ENCODE peak calls at places on chromosomes 1 and 21, in eight cellular contexts. T, E, Z, U, B, P, C and N are unnamed samples.

GRCh38 chr1:77678628-77679610 is 3.5 kb downstream of the ZZZ3 start:
- DNase-seq in T (no peak), E (no peak), Z (no peak), U (no peak), B (no peak), P (no peak), C (no peak), N (no peak)

GRCh38 chr1:9842781-9843575 is 19.2 kb upstream of the CLSTN1 start:
- DNase-seq in T (no peak), E (no peak), Z (no peak), U (no peak), B (no peak), P (no peak), C (no peak), N (peak)

GRCh38 chr1:206012086-206012859 is 9.1 kb upstream of the RAB7B start:
- DNase-seq in T (no peak), E (peak), Z (no peak), U (peak), B (no peak), P (no peak), C (peak), N (no peak)

GRCh38 chr1:228963795-228964177 is 228.5 kb downstream of the RHOU start:
- DNase-seq in T (peak), E (no peak), Z (no peak), U (no peak), B (no peak), P (no peak), C (no peak), N (no peak)

GRCh38 chr1:179867493-179868330 is 9.9 kb downstream of the TOR1AIP2 start:
- DNase-seq in T (peak), E (no peak), Z (peak), U (peak), B (peak), P (peak), C (peak), N (peak)

GRCh38 chr1:248697907-248698306 is 4.7 kb downstream of the OR14I1 start:
- DNase-seq in T (no peak), E (no peak), Z (no peak), U (no peak), B (no peak), P (no peak), C (no peak), N (no peak)

GRCh38 chr1:182841368-182841988 is 2.3 kb downstream of the DHX9 start:
- DNase-seq in T (peak), E (no peak), Z (peak), U (no peak), B (peak), P (no peak), C (peak), N (peak)

GRCh38 chr21:32702702-32703101 is 25.1 kb downstream of the SYNJ1 start:
- DNase-seq in T (peak), E (no peak), Z (no peak), U (no peak), B (peak), P (no peak), C (peak), N (peak)

GRCh38 chr1:59332983-59333382 is 36.1 kb downstream of the FGGY start:
- DNase-seq in T (peak), E (no peak), Z (no peak), U (no peak), B (peak), P (no peak), C (peak), N (peak)

GRCh38 chr1:37478890-37479254 is 4.5 kb downstream of the ZC3H12A start:
- DNase-seq in T (no peak), E (no peak), Z (no peak), U (peak), B (peak), P (no peak), C (peak), N (peak)

GRCh38 chr1:1021010-1021845 is 1.3 kb downstream of the AGRN start:
- DNase-seq in T (peak), E (peak), Z (peak), U (peak), B (peak), P (no peak), C (no peak), N (peak)

GRCh38 chr1:59146651-59147358 is 150.1 kb upstream of the FGGY start:
- DNase-seq in T (peak), E (peak), Z (peak), U (peak), B (peak), P (peak), C (peak), N (peak)

GRCh38 chr1:7576946-7577657 is 194.0 kb upstream of the VAMP3 start:
- DNase-seq in T (peak), E (peak), Z (peak), U (no peak), B (peak), P (no peak), C (no peak), N (peak)

GRCh38 chr1:234969630-234970370 is 158.8 kb downstream of the TOMM20 start:
- DNase-seq in T (peak), E (peak), Z (peak), U (peak), B (peak), P (no peak), C (no peak), N (peak)

GRCh38 chr1:198939286-198939685 is 300.4 kb downstream of the PTPRC start:
- DNase-seq in T (no peak), E (no peak), Z (no peak), U (no peak), B (no peak), P (no peak), C (no peak), N (no peak)

GRCh38 chr1:86515597-86515996 is 31.3 kb upstream of the CLCA4 start:
- DNase-seq in T (peak), E (no peak), Z (peak), U (no peak), B (peak), P (no peak), C (peak), N (peak)

GRCh38 chr1:53316742-53317650 is 10.9 kb downstream of the LRP8 start:
- DNase-seq in T (no peak), E (peak), Z (no peak), U (no peak), B (no peak), P (no peak), C (no peak), N (no peak)

GRCh38 chr1:37306461-37306860 is 167.9 kb upstream of the ZC3H12A start:
- DNase-seq in T (no peak), E (no peak), Z (no peak), U (no peak), B (no peak), P (no peak), C (no peak), N (peak)

GRCh38 chr1:197838836-197839235 is 63.6 kb upstream of the DENND1B start:
- DNase-seq in T (peak), E (no peak), Z (peak), U (no peak), B (peak), P (no peak), C (peak), N (peak)

DNA sequence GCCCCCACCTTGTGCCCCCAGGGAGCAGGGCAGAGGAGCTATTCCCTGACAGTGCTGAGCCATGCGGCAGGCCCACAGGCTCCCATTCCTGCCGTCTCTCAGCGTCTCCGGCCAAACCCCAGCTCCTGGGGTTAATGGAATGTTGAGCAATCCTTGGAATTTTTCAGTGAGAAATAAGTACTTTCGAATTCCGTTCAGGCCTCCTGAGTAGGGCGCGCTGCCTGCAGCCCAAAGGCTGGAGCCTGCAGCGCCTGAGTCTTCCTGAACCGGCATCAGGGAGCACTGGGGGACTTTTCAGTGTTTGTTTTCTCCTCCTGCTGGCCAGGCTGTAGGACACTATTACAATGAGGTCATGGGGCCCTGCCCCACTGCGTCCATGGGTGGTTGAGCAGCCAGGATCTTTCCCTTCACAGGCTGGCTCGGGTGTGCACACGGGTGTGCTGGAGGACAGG is 33.3 kb upstream of the CSF1 start:
- DNase-seq in T (peak), E (peak), Z (peak), U (peak), B (peak), P (peak), C (no peak), N (peak)
- H3K4me3 ChIP-seq in T (peak), E (no peak), Z (peak), U (no peak), B (no peak), P (peak), C (no peak), N (no peak)

GRCh38 chr1:25802915-25803314 is 2.9 kb downstream of the SELENON start:
- DNase-seq in T (no peak), E (peak), Z (no peak), U (no peak), B (no peak), P (no peak), C (no peak), N (no peak)

GRCh38 chr1:25805863-25806225 is 5.9 kb downstream of the SELENON start:
- DNase-seq in T (peak), E (no peak), Z (peak), U (no peak), B (peak), P (no peak), C (no peak), N (peak)

GRCh38 chr1:25804964-25805862 is 5.2 kb downstream of the SELENON start:
- DNase-seq in T (peak), E (no peak), Z (no peak), U (no peak), B (no peak), P (no peak), C (no peak), N (no peak)

GRCh38 chr1:25804244-25804963 is 4.4 kb downstream of the SELENON start:
- DNase-seq in T (peak), E (no peak), Z (no peak), U (no peak), B (no peak), P (no peak), C (no peak), N (peak)

DNA sequence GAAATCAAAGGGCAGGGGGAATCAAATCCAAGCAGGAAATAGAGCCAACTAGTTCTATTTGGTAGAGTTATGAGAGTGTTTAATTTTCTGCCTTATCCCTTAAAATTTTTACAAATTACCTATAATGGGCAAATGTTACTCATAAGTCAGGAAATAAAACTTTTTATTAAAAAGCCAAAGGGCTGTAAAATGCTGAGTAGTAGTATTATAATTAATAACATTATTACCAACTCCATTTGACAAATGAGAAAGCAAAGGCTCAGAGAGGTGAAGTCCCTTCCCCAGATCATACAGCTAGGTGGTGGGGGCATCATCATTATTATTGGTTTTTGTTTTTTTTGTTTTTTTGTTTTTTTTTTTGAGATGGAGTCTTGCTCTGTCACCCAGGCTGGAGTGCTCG is 3.4 kb downstream of the SELENON start:
- DNase-seq in T (no peak), E (no peak), Z (no peak), U (no peak), B (no peak), P (no peak), C (no peak), N (no peak)
- H3K4me3 ChIP-seq in T (no peak), E (no peak), Z (no peak), U (no peak), B (no peak), P (no peak), C (no peak), N (no peak)

GRCh38 chr1:18611311-18611710 is 19.3 kb upstream of the PAX7 start:
- DNase-seq in T (no peak), E (no peak), Z (no peak), U (no peak), B (no peak), P (no peak), C (no peak), N (no peak)

GRCh38 chr1:18608534-18608933 is 22.1 kb upstream of the PAX7 start:
- DNase-seq in T (no peak), E (no peak), Z (no peak), U (no peak), B (no peak), P (no peak), C (no peak), N (no peak)

GRCh38 chr1:18606443-18607288 is 24.0 kb upstream of the PAX7 start:
- DNase-seq in T (no peak), E (no peak), Z (no peak), U (no peak), B (no peak), P (no peak), C (no peak), N (no peak)

GRCh38 chr1:18603212-18603852 is 27.3 kb upstream of the PAX7 start:
- DNase-seq in T (no peak), E (no peak), Z (no peak), U (no peak), B (no peak), P (no peak), C (no peak), N (no peak)

GRCh38 chr1:18607289-18607760 is 23.3 kb upstream of the PAX7 start:
- DNase-seq in T (no peak), E (no peak), Z (no peak), U (no peak), B (no peak), P (no peak), C (no peak), N (no peak)
- H3K4me3 ChIP-seq in T (no peak), E (no peak), Z (no peak), U (no peak), B (no peak), P (no peak), C (no peak), N (no peak)

DNA sequence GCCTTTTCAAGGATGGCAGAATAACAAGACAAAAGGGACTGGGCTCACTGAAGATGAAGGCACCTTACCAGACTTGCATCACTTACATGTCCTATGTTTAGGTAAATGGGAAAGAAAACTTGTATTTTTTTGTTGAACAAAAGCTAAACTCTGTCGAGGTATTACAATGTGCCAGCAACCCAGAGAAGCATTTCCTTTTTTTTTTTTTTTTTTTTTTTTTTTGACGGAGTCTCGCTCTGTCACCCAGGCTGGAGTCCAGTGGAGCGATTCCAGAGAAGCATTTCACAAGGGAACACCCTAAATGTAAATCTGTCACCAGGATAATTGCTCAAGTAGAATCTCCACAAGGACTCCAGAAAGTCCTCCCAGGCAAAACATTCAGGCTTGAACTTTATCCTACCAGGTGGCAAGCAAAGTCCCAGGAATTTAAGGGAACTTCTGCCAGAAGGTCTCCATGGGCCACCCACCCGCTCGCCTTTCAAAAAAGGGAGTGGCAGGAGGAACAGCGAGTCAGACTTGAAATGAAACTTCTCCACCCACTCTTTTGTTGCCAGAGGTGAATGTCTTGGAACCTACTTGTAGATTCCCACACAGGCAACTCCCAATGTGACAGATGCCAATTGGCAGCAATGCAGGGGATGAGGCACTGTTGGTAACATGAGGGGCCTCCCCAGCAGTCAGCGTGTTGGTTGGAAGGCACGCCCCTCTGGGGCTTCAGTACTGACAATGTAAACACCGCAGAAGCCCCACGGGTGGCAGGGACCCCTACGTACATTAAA is 125.0 kb downstream of the TIAM1 start:
- DNase-seq in T (peak), E (no peak), Z (peak), U (peak), B (peak), P (peak), C (no peak), N (peak)
- H3K4me3 ChIP-seq in T (peak), E (no peak), Z (peak), U (no peak), B (no peak), P (no peak), C (no peak), N (no peak)

DNA sequence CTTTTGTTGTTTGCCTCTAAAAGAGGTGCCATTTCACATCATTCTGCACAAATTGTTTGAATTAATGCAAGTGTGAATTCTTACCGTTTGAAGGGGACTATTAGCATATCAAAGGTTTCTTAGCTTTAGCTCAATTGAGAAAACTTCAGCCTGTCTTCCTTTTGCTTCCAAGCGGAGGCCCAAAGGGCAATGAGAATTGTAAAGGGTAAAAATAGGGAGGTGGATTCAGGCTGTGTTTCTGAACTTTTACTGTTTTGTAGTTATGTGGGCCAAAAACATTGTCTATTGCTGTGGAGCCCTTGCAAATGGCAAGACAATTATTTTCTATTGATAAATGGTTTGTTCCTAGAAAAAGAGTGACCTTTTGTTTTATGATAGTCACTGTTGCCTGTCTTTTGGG is 3.6 kb downstream of the ADGRL2 start:
- DNase-seq in T (peak), E (no peak), Z (no peak), U (no peak), B (no peak), P (peak), C (no peak), N (no peak)
- H3K4me3 ChIP-seq in T (peak), E (peak), Z (peak), U (peak), B (peak), P (peak), C (no peak), N (peak)

DNA sequence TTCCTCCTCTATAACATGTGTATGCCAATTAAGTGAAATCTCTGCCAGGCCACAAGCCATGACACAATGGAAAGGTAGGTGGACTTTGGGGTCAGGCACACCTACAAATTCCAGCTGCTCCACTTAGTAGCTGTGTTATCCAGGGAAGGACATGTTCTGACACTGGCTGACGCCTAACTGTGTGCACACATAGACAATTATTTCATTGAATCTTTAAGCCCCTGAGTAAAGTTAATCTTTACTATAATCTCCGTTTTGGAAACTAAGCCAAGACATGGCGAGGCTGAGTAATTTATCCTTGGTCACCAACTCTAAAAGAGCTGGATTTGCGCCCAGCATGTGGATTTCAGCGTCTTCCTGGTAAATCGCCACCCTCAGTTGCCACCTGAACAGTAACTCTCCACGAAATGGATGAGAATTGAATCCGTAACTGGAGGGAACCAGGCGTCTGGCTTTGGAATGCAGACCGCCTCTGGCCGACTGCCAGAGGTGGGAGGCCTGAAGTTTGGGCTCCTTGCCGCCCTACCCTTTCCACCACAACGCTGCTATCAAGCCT is 925 bp upstream of the SNRPE start:
- DNase-seq in T (peak), E (no peak), Z (peak), U (peak), B (peak), P (no peak), C (no peak), N (peak)
- H3K4me3 ChIP-seq in T (peak), E (peak), Z (peak), U (peak), B (peak), P (no peak), C (no peak), N (peak)

GRCh38 chr21:34509151-34509550 is 2.9 kb downstream of the KCNE1 start:
- DNase-seq in T (no peak), E (peak), Z (no peak), U (no peak), B (no peak), P (no peak), C (no peak), N (no peak)

GRCh38 chr21:34511787-34512451 is at the start of gene KCNE1:
- DNase-seq in T (peak), E (peak), Z (peak), U (no peak), B (peak), P (no peak), C (peak), N (peak)

GRCh38 chr21:34513109-34513675 is 1.2 kb upstream of the KCNE1 start:
- DNase-seq in T (no peak), E (no peak), Z (peak), U (no peak), B (peak), P (no peak), C (peak), N (peak)

GRCh38 chr21:34511154-34511553 is 856 bp downstream of the KCNE1 start:
- DNase-seq in T (peak), E (no peak), Z (no peak), U (no peak), B (peak), P (no peak), C (peak), N (no peak)

DNA sequence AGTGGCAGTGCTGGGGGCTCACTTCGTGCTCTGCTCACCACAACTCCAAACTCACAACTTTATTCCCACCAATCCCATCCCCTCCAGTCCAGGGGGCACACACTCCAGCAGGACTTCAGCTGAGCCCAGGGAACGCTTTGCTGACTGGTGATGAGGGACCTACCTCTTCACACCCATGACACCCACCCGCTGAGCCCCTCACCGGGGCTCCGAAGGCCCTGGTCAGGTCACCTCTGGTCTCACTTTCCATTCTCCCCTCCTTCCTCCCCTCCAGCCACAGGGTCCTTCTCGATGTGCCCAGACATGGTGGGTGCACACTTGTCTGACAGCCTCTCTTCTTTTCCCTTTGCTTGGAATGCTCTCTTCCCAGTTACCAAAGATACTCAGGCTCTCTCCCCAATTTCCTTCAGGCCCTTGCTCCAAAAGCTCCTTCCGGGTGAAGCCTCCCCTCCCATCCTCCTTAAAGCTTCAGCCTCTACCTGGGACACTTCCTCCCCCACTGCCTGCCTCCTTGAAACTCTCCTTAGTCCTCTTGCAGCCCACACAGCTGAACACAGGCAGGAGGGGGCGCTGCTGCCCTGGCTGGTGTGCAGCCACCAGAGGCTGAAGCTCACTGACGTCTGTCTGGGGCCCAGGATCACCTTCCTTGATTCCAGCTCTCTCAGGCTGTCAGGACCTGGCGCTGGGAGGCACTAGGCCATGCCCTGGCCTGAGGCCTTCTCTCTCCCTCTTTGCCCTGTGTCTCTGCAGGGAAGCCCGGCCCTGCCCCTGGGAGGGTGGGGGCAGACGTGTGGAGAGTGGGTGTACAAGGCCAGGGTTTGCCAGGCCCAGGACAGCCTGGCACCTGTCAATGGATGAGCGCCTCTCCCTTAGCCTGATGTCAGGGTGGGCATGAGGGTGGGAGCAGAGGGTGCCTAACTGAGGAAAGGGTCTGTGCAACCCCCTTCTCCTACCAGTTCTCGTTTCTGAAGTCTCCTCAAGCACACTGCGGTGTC is 1.6 kb downstream of the KCNE1 start:
- DNase-seq in T (peak), E (peak), Z (peak), U (peak), B (peak), P (peak), C (peak), N (peak)
- H3K4me3 ChIP-seq in T (no peak), E (peak), Z (no peak), U (no peak), B (no peak), P (no peak), C (no peak), N (no peak)